ENCODE peak calls at places on chromosomes 13 and 19, in five cellular contexts. One of them, this sample, is unnamed. For H3K4me1, the result is how much of the 10 kb centered on the place peaks cover.

GRCh38 chr19:12801466-12802266 is at the start of the genes PRDX2 and THSD8:
- DNase-seq in DND-41: peak
- DNase-seq in GM12878: no peak
- DNase-seq in fibroblast of lung: peak
- DNase-seq in H1: no peak
- DNase-seq in this sample: peak

GRCh38 chr19:41189425-41190065 is 3.5 kb upstream of the CYP2S1 start:
- DNase-seq in DND-41: no peak
- DNase-seq in GM12878: no peak
- DNase-seq in fibroblast of lung: no peak
- DNase-seq in H1: peak
- DNase-seq in this sample: no peak

GRCh38 chr13:46202188-46202795 is 9.4 kb upstream of the LRRC63 start:
- DNase-seq in DND-41: no peak
- DNase-seq in GM12878: no peak
- DNase-seq in fibroblast of lung: no peak
- DNase-seq in H1: no peak
- DNase-seq in this sample: peak

GRCh38 chr13:44331912-44332840 is 41.4 kb upstream of the SERP2 start:
- DNase-seq in DND-41: peak
- DNase-seq in GM12878: no peak
- DNase-seq in fibroblast of lung: peak
- DNase-seq in H1: no peak
- DNase-seq in this sample: no peak

GRCh38 chr19:45782820-45783785 is 813 bp upstream of the DMPK start:
- DNase-seq in DND-41: no peak
- DNase-seq in GM12878: no peak
- DNase-seq in fibroblast of lung: peak
- DNase-seq in H1: no peak
- DNase-seq in this sample: no peak

GRCh38 chr13:28340272-28340793 is 154.6 kb downstream of the FLT1 start:
- DNase-seq in DND-41: no peak
- DNase-seq in GM12878: no peak
- DNase-seq in fibroblast of lung: peak
- DNase-seq in H1: no peak
- DNase-seq in this sample: peak

GRCh38 chr13:37833411-37833810 is 36.2 kb downstream of the TRPC4 start:
- DNase-seq in DND-41: no peak
- DNase-seq in GM12878: no peak
- DNase-seq in fibroblast of lung: no peak
- DNase-seq in H1: no peak
- DNase-seq in this sample: no peak

GRCh38 chr19:42428676-42429075 is 1.5 kb upstream of the LIPE start:
- DNase-seq in DND-41: no peak
- DNase-seq in GM12878: no peak
- DNase-seq in fibroblast of lung: no peak
- DNase-seq in H1: no peak
- DNase-seq in this sample: no peak

GRCh38 chr19:13155472-13156284 is 5.5 kb downstream of the IER2 start:
- DNase-seq in DND-41: peak
- DNase-seq in GM12878: no peak
- DNase-seq in fibroblast of lung: peak
- DNase-seq in H1: no peak
- DNase-seq in this sample: peak

GRCh38 chr13:111846396-111847174 is 220.4 kb upstream of the SOX1 start:
- DNase-seq in DND-41: no peak
- DNase-seq in GM12878: no peak
- DNase-seq in fibroblast of lung: no peak
- DNase-seq in H1: peak
- DNase-seq in this sample: no peak

GRCh38 chr19:21947775-21948174 is 63.0 kb downstream of the ZNF208 start:
- DNase-seq in DND-41: peak
- DNase-seq in GM12878: no peak
- DNase-seq in fibroblast of lung: peak
- DNase-seq in H1: no peak
- DNase-seq in this sample: peak

GRCh38 chr19:38135150-38135998 is 88.6 kb downstream of the DPF1 start:
- DNase-seq in DND-41: no peak
- DNase-seq in GM12878: no peak
- DNase-seq in fibroblast of lung: no peak
- DNase-seq in H1: no peak
- DNase-seq in this sample: no peak

GRCh38 chr13:40220299-40220935 is 446.0 kb downstream of the FOXO1 start:
- DNase-seq in DND-41: no peak
- DNase-seq in GM12878: no peak
- DNase-seq in fibroblast of lung: peak
- DNase-seq in H1: no peak
- DNase-seq in this sample: no peak

GRCh38 chr13:43401364-43401763 is 378.0 kb downstream of the DNAJC15 start:
- DNase-seq in DND-41: no peak
- DNase-seq in GM12878: no peak
- DNase-seq in fibroblast of lung: no peak
- DNase-seq in H1: no peak
- DNase-seq in this sample: no peak

GRCh38 chr13:29454931-29455481 is 140.5 kb downstream of the SLC7A1 start:
- DNase-seq in DND-41: no peak
- DNase-seq in GM12878: no peak
- DNase-seq in fibroblast of lung: peak
- DNase-seq in H1: no peak
- DNase-seq in this sample: peak

GRCh38 chr19:49231389-49231788 is 73.8 kb downstream of the TRPM4 start:
- DNase-seq in DND-41: no peak
- DNase-seq in GM12878: peak
- DNase-seq in fibroblast of lung: no peak
- DNase-seq in H1: no peak
- DNase-seq in this sample: no peak

GRCh38 chr19:30479657-30480056 is 107.5 kb downstream of the ZNF536 start:
- DNase-seq in DND-41: no peak
- DNase-seq in GM12878: no peak
- DNase-seq in fibroblast of lung: no peak
- DNase-seq in H1: no peak
- DNase-seq in this sample: no peak

GRCh38 chr19:3192228-3192635 is 6.5 kb downstream of the NCLN start:
- DNase-seq in DND-41: no peak
- DNase-seq in GM12878: no peak
- DNase-seq in fibroblast of lung: no peak
- DNase-seq in H1: no peak
- DNase-seq in this sample: no peak

GRCh38 chr19:36093687-36094086 is 17.3 kb upstream of the OVOL3 start:
- DNase-seq in DND-41: no peak
- DNase-seq in GM12878: no peak
- DNase-seq in fibroblast of lung: peak
- DNase-seq in H1: no peak
- DNase-seq in this sample: no peak

GRCh38 chr19:18650468-18651001 is 13.7 kb downstream of the KLHL26 start:
- DNase-seq in DND-41: no peak
- DNase-seq in GM12878: no peak
- DNase-seq in fibroblast of lung: peak
- DNase-seq in H1: no peak
- DNase-seq in this sample: no peak

GRCh38 chr13:43304945-43305344 is 281.6 kb downstream of the DNAJC15 start:
- DNase-seq in DND-41: no peak
- DNase-seq in GM12878: no peak
- DNase-seq in fibroblast of lung: no peak
- DNase-seq in H1: no peak
- DNase-seq in this sample: peak

GRCh38 chr19:49837009-49837310 is 14.0 kb upstream of the PTOV1 start:
- DNase-seq in DND-41: no peak
- DNase-seq in GM12878: no peak
- DNase-seq in fibroblast of lung: no peak
- DNase-seq in H1: no peak
- DNase-seq in this sample: no peak

GRCh38 chr19:57708641-57709354 is at the start of gene ZNF154:
- DNase-seq in DND-41: peak
- DNase-seq in GM12878: no peak
- DNase-seq in fibroblast of lung: peak
- DNase-seq in H1: peak
- DNase-seq in this sample: no peak

GRCh38 chr19:4583961-4584669 is 24.6 kb upstream of the SEMA6B start:
- DNase-seq in DND-41: no peak
- DNase-seq in GM12878: no peak
- DNase-seq in fibroblast of lung: peak
- DNase-seq in H1: no peak
- DNase-seq in this sample: no peak

GRCh38 chr19:4584670-4585460 is 25.4 kb upstream of the SEMA6B start:
- DNase-seq in DND-41: no peak
- DNase-seq in GM12878: no peak
- DNase-seq in fibroblast of lung: no peak
- DNase-seq in H1: no peak
- DNase-seq in this sample: no peak

GRCh38 chr19:4582112-4582553 is 22.6 kb upstream of the SEMA6B start:
- DNase-seq in DND-41: no peak
- DNase-seq in GM12878: no peak
- DNase-seq in fibroblast of lung: peak
- DNase-seq in H1: no peak
- DNase-seq in this sample: no peak

GRCh38 chr19:4581381-4582111 is 22.1 kb upstream of the SEMA6B start:
- DNase-seq in DND-41: peak
- DNase-seq in GM12878: no peak
- DNase-seq in fibroblast of lung: peak
- DNase-seq in H1: no peak
- DNase-seq in this sample: no peak

GRCh38 chr19:4582980-4583842 is 23.7 kb upstream of the SEMA6B start:
- DNase-seq in DND-41: no peak
- DNase-seq in GM12878: no peak
- DNase-seq in fibroblast of lung: no peak
- DNase-seq in H1: no peak
- DNase-seq in this sample: no peak
- H2AFZ ChIP-seq in DND-41: no peak
- H2AFZ ChIP-seq in GM12878: no peak
- H2AFZ ChIP-seq in fibroblast of lung: no peak
- H2AFZ ChIP-seq in H1: no peak
- H2AFZ ChIP-seq in this sample: no peak

DNA sequence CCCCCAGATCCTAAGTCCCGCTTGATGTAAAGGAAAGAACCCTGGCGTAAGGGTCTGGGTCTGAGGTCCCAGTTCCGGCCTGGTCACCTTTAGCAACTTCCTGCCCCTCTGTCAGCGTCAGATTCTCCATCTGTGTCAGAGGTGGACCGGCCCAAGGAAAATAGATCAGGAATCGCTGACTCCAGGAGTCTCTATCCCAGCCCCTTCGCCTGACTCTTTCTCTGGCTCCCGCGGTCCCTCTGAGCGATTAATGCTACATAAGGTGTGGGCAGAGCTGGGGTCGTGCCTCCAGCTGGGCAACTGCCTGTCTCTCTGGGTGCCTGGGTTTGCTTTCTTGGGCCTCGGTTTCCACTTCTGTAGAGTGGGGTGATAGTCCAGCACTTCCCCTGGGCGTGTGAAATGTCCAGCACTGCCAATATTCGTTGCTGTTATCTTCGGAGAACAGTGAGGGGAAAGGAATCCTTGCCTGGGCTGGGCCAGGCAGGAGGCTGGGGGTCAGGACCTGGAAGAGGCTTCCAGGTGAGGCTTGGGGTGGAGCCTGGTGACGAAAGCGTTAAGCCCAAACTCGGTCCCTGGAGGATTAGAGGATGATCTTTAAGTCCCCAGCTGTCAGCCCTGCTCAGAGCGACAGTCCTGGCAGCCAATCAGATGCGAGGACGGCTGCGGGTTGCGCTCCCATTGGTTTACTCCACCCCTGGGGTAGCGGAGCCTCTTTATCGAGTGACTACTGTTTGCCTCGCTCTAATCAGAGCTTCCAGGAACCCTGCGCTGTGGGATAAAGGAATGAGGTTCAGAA is 767 bp downstream of the ABCA7 start:
- DNase-seq in DND-41: peak
- DNase-seq in GM12878: peak
- DNase-seq in fibroblast of lung: peak
- DNase-seq in H1: peak
- DNase-seq in this sample: peak
- H3K4me1 ChIP-seq in DND-41: under half
- H3K4me1 ChIP-seq in GM12878: under half
- H3K4me1 ChIP-seq in fibroblast of lung: under half
- H3K4me1 ChIP-seq in H1: under half
- H3K4me1 ChIP-seq in this sample: under half

DNA sequence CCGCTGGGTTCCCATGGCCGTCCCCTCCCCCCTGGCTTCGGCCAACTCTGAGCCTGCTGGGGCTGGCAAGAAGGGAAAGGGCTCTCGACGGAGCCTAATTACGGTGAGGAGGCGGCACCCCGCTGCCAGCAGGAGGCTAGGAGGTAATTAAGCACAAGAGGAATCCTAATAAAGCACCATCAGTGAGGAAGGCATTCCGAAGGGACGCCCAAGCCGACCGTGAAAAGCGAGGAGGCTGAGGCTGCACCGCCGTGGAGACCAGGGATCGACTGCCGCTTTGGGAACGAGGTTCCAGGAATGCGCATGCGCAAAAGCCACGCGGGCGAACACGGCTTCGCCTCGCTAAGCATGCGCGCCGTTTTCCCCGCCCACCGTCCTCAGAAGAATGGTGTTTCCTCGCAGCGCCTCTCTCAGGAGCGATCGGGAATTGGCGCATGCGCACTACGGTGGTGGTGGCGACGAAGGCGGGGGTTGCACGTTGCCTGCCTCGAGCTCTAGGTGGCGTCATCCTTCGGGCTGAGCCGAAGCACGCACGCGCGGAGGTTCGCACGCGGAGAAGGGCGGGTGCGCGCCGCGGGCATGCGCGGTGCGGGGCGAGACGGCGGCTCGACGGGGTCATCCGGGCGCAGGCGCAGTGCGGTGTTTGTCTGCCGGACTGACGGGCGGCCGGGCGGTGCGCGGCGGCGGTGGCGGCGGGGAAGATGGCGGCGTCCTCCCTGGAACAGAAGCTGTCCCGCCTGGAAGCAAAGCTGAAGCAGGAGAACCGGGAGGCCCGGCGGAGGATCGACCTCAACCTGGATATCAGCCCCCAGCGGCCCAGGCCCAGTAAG is at the start of gene MAP2K7:
- DNase-seq in DND-41: peak
- DNase-seq in GM12878: peak
- DNase-seq in fibroblast of lung: peak
- DNase-seq in H1: peak
- DNase-seq in this sample: peak
- H3K9ac ChIP-seq in DND-41: peak
- H3K9ac ChIP-seq in GM12878: peak
- H3K9ac ChIP-seq in fibroblast of lung: peak
- H3K9ac ChIP-seq in H1: peak
- H3K9ac ChIP-seq in this sample: peak

DNA sequence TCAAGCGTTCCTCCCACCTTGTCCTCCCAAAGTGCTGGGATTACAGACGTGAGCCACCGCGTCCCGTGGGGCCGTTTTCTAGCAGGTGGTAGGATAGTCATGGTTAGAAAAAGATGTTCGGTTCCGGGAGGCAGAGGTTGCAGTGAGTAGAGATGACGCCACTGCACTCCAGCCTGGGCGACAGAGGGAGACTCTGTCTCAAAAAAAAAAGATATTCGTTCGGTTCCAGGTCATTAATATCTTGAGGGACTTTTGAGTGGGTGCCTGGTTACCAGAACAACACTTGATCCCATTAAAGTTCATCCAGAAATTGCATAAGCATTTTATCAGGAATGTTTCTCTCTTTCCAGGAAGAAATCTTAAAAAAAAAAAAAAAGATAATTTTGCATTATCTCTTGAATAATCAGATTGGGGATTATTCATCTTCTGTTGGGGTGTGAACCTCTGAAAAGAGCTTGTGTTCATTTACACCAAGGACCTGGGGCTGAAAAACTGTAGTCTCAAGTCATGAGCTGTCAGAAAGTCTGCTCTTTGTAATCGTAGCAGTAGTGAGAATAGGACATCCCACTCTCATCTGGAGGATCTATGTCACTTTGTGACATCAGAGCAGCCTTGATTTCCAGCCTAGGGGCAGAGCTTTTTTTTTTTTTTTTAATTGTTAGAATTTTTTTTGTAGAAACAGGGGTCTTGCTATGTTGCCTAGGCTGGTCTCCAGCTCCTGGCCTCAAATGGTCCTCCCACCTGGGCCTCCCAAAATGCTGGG is 1.0 kb upstream of the ETHE1 start:
- DNase-seq in DND-41: no peak
- DNase-seq in GM12878: no peak
- DNase-seq in fibroblast of lung: no peak
- DNase-seq in H1: no peak
- DNase-seq in this sample: peak
- H2AFZ ChIP-seq in DND-41: peak
- H2AFZ ChIP-seq in GM12878: no peak
- H2AFZ ChIP-seq in fibroblast of lung: no peak
- H2AFZ ChIP-seq in H1: no peak
- H2AFZ ChIP-seq in this sample: no peak

This sample was measured in Karpas-422.